ENCODE peak calls at places on chromosomes 4 and X, in eight cellular contexts. E, Y, D, A, J, B, L and Q are unnamed samples.
A peak's percentile ranks its signal among the peaks of the same experiment; 100 is the strongest.

GRCh38 chr4:174592256-174592984 is 70.1 kb upstream of the HPGD start:
- DNase-seq in J (no peak), L (no peak), E (no peak), D (no peak), A (no peak), Y (no peak), B (no peak), Q (no peak)

GRCh38 chrX:110399497-110399896 is 40.8 kb downstream of the RTL9 start:
- DNase-seq in A (no peak), B (no peak), D (no peak), Y (no peak), J (no peak), L (no peak), E (no peak), Q (no peak)

GRCh38 chr4:149997881-149998421 is 80.3 kb upstream of the DCLK2 start:
- DNase-seq in A (no peak), E (no peak), D (no peak), Y (peak; percentile 17), L (no peak), J (peak; percentile 57), B (peak; percentile 63), Q (no peak)

GRCh38 chrX:131739823-131740222 is 195.9 kb downstream of the OR13H1 start:
- DNase-seq in J (no peak), B (no peak), Y (no peak), L (no peak), E (no peak), A (no peak), D (no peak), Q (no peak)

GRCh38 chr4:103044183-103044582 is 24.7 kb upstream of the SLC9B1 start:
- DNase-seq in J (no peak), B (no peak), A (no peak), D (no peak), Y (no peak), E (no peak), L (no peak), Q (no peak)

GRCh38 chr4:182600093-182600492 is 317.1 kb downstream of the DCTD start:
- DNase-seq in E (no peak), D (peak; percentile 63), L (no peak), B (no peak), A (no peak), Y (no peak), J (peak; percentile 65), Q (no peak)

GRCh38 chr4:10998826-10999225 is 314.3 kb upstream of the CLNK start:
- DNase-seq in J (no peak), Y (no peak), D (no peak), E (no peak), L (no peak), B (no peak), A (no peak), Q (no peak)

GRCh38 chr4:126495163-126495752 is 1137.5 kb upstream of the INTU start:
- DNase-seq in J (no peak), B (no peak), L (no peak), E (no peak), D (no peak), A (no peak), Y (no peak), Q (no peak)

GRCh38 chrX:125004799-125005198 is 314.9 kb upstream of the TEX13C start:
- DNase-seq in E (no peak), D (no peak), L (no peak), J (no peak), B (no peak), A (no peak), Y (no peak), Q (no peak)

GRCh38 chrX:3757510-3758025 is 44.1 kb upstream of the PRKX start:
- DNase-seq in B (no peak), Y (no peak), L (no peak), A (no peak), E (no peak), J (no peak), D (no peak), Q (no peak)

GRCh38 chr4:74631988-74632387 is 162.3 kb downstream of the BTC start:
- DNase-seq in E (no peak), Y (no peak), J (no peak), B (no peak), A (no peak), L (no peak), D (no peak), Q (no peak)